ENCODE peak calls at places on chromosomes 13 and 19, in six cellular contexts. One of them, this sample, is unnamed.

GRCh38 chr13:20412761-20413355 is 112.8 kb downstream of the CRYL1 start:
- DNase-seq in mammary epithelial cell: no peak
- DNase-seq in IMR-90: peak; percentile 71
- DNase-seq in coronary artery: no peak
- DNase-seq in endothelial cell: no peak
- DNase-seq in heart right ventricle: no peak
- DNase-seq in this sample: no peak

GRCh38 chr19:31118926-31119325 is 230.3 kb downstream of the TSHZ3 start:
- DNase-seq in mammary epithelial cell: no peak
- DNase-seq in IMR-90: no peak
- DNase-seq in coronary artery: no peak
- DNase-seq in endothelial cell: no peak
- DNase-seq in heart right ventricle: no peak
- DNase-seq in this sample: no peak

GRCh38 chr13:73106513-73107214 is 47.9 kb downstream of the KLF5 start:
- DNase-seq in mammary epithelial cell: no peak
- DNase-seq in IMR-90: no peak
- DNase-seq in coronary artery: no peak
- DNase-seq in endothelial cell: no peak
- DNase-seq in heart right ventricle: no peak
- DNase-seq in this sample: peak; percentile 11

GRCh38 chr13:23450340-23451046 is 17.0 kb upstream of the SACS start:
- DNase-seq in mammary epithelial cell: no peak
- DNase-seq in IMR-90: no peak
- DNase-seq in coronary artery: no peak
- DNase-seq in endothelial cell: no peak
- DNase-seq in heart right ventricle: no peak
- DNase-seq in this sample: no peak

GRCh38 chr19:3493651-3494050 is 6.8 kb downstream of the DOHH start:
- DNase-seq in mammary epithelial cell: no peak
- DNase-seq in IMR-90: no peak
- DNase-seq in coronary artery: no peak
- DNase-seq in endothelial cell: no peak
- DNase-seq in heart right ventricle: no peak
- DNase-seq in this sample: no peak

GRCh38 chr19:36488118-36488815 is 1.1 kb downstream of the ZNF566 start:
- DNase-seq in mammary epithelial cell: no peak
- DNase-seq in IMR-90: peak; percentile 53
- DNase-seq in coronary artery: no peak
- DNase-seq in endothelial cell: no peak
- DNase-seq in heart right ventricle: no peak
- DNase-seq in this sample: no peak

GRCh38 chr19:41694831-41695635 is 7.0 kb upstream of the CEACAM7 start:
- DNase-seq in mammary epithelial cell: no peak
- DNase-seq in IMR-90: no peak
- DNase-seq in coronary artery: peak; percentile 49
- DNase-seq in endothelial cell: no peak
- DNase-seq in heart right ventricle: no peak
- DNase-seq in this sample: no peak

GRCh38 chr13:73671011-73671410 is 463.2 kb downstream of the KLF12 start:
- DNase-seq in mammary epithelial cell: no peak
- DNase-seq in IMR-90: no peak
- DNase-seq in coronary artery: no peak
- DNase-seq in endothelial cell: no peak
- DNase-seq in heart right ventricle: no peak
- DNase-seq in this sample: no peak

GRCh38 chr19:4115050-4115817 is 8.7 kb downstream of the MAP2K2 start:
- DNase-seq in mammary epithelial cell: no peak
- DNase-seq in IMR-90: no peak
- DNase-seq in coronary artery: no peak
- DNase-seq in endothelial cell: no peak
- DNase-seq in heart right ventricle: peak; percentile 48
- DNase-seq in this sample: no peak

GRCh38 chr13:99185606-99186005 is 15.0 kb upstream of the UBAC2 start:
- DNase-seq in mammary epithelial cell: no peak
- DNase-seq in IMR-90: no peak
- DNase-seq in coronary artery: no peak
- DNase-seq in endothelial cell: no peak
- DNase-seq in heart right ventricle: no peak
- DNase-seq in this sample: no peak

GRCh38 chr19:19566306-19566705 is 28.2 kb downstream of the CILP2 start:
- DNase-seq in mammary epithelial cell: no peak
- DNase-seq in IMR-90: peak; percentile 77
- DNase-seq in coronary artery: no peak
- DNase-seq in endothelial cell: no peak
- DNase-seq in heart right ventricle: no peak
- DNase-seq in this sample: no peak

GRCh38 chr13:23620211-23620610 is 50.0 kb downstream of the TNFRSF19 start:
- DNase-seq in mammary epithelial cell: no peak
- DNase-seq in IMR-90: no peak
- DNase-seq in coronary artery: no peak
- DNase-seq in endothelial cell: no peak
- DNase-seq in heart right ventricle: no peak
- DNase-seq in this sample: no peak

GRCh38 chr19:23758187-23759074 is at the start of gene ZNF681:
- DNase-seq in mammary epithelial cell: peak; percentile 85
- DNase-seq in IMR-90: peak; percentile 83
- DNase-seq in coronary artery: peak; percentile 91
- DNase-seq in endothelial cell: peak; percentile 82
- DNase-seq in heart right ventricle: peak; percentile 93
- DNase-seq in this sample: peak; percentile 86
- TF ChIP-seq CTCF in mammary epithelial cell: no peak
- TF ChIP-seq CTCF in IMR-90: no peak
- TF ChIP-seq CTCF in coronary artery: no peak
- TF ChIP-seq CTCF in endothelial cell: peak; percentile 40
- TF ChIP-seq CTCF in heart right ventricle: no peak
- TF ChIP-seq CTCF in this sample: no peak

DNA sequence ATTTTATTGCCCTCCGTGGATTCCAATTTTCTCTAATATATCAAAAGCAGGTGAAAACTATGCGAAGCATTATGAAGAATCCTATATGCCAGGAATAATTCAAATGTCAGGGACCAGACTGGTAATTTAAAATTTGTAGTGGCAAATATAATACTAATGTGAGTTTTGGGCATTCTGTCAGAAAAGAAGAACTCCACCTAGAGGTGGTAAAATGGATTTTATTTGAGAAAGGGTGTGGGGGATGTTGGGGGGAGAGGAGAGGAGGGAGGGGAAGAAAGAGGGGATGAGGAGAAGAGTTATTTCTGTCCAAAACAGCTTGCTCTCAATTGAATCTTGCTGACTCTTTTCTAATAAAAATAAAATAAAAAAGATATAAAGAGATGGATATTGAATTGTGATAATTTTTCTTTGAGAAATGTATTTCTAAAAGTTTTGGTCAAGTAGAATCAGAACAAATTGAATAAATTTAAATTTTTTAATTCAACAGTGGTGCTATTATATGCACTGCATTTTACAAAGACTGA is 929.3 kb upstream of the SLITRK5 start:
- DNase-seq in mammary epithelial cell: no peak
- DNase-seq in IMR-90: no peak
- DNase-seq in coronary artery: no peak
- DNase-seq in endothelial cell: no peak
- DNase-seq in heart right ventricle: no peak
- DNase-seq in this sample: no peak
- TF ChIP-seq CTCF in mammary epithelial cell: no peak
- TF ChIP-seq CTCF in IMR-90: peak; percentile 5
- TF ChIP-seq CTCF in coronary artery: no peak
- TF ChIP-seq CTCF in endothelial cell: peak; percentile 24
- TF ChIP-seq CTCF in heart right ventricle: no peak
- TF ChIP-seq CTCF in this sample: no peak

GRCh38 chr19:33998302-33998701 is 174.0 kb upstream of the LSM14A start:
- DNase-seq in mammary epithelial cell: no peak
- DNase-seq in IMR-90: no peak
- DNase-seq in coronary artery: no peak
- DNase-seq in endothelial cell: no peak
- DNase-seq in heart right ventricle: no peak
- DNase-seq in this sample: no peak

GRCh38 chr19:33997690-33998089 is 174.6 kb upstream of the LSM14A start:
- DNase-seq in mammary epithelial cell: no peak
- DNase-seq in IMR-90: no peak
- DNase-seq in coronary artery: no peak
- DNase-seq in endothelial cell: no peak
- DNase-seq in heart right ventricle: no peak
- DNase-seq in this sample: no peak

GRCh38 chr19:33998739-33999345 is 173.5 kb upstream of the LSM14A start:
- DNase-seq in mammary epithelial cell: no peak
- DNase-seq in IMR-90: no peak
- DNase-seq in coronary artery: no peak
- DNase-seq in endothelial cell: no peak
- DNase-seq in heart right ventricle: no peak
- DNase-seq in this sample: no peak
- TF ChIP-seq CTCF in mammary epithelial cell: peak; percentile 21
- TF ChIP-seq CTCF in IMR-90: peak; percentile 43
- TF ChIP-seq CTCF in coronary artery: peak; percentile 26
- TF ChIP-seq CTCF in endothelial cell: peak; percentile 73
- TF ChIP-seq CTCF in heart right ventricle: peak; percentile 70
- TF ChIP-seq CTCF in this sample: peak; percentile 32

GRCh38 chr19:53810187-53810546 is 13.9 kb downstream of the NLRP12 start:
- DNase-seq in mammary epithelial cell: no peak
- DNase-seq in IMR-90: no peak
- DNase-seq in coronary artery: no peak
- DNase-seq in endothelial cell: no peak
- DNase-seq in heart right ventricle: no peak
- DNase-seq in this sample: no peak

GRCh38 chr19:53813996-53814395 is 10.1 kb downstream of the NLRP12 start:
- DNase-seq in mammary epithelial cell: peak; percentile 40
- DNase-seq in IMR-90: peak; percentile 42
- DNase-seq in coronary artery: no peak
- DNase-seq in endothelial cell: no peak
- DNase-seq in heart right ventricle: no peak
- DNase-seq in this sample: no peak

GRCh38 chr19:53809518-53810186 is 14.5 kb downstream of the NLRP12 start:
- DNase-seq in mammary epithelial cell: no peak
- DNase-seq in IMR-90: no peak
- DNase-seq in coronary artery: no peak
- DNase-seq in endothelial cell: peak; percentile 36
- DNase-seq in heart right ventricle: no peak
- DNase-seq in this sample: no peak

GRCh38 chr19:53810891-53811290 is 13.2 kb downstream of the NLRP12 start:
- DNase-seq in mammary epithelial cell: no peak
- DNase-seq in IMR-90: no peak
- DNase-seq in coronary artery: no peak
- DNase-seq in endothelial cell: no peak
- DNase-seq in heart right ventricle: no peak
- DNase-seq in this sample: no peak

GRCh38 chr19:53812335-53812734 is 11.8 kb downstream of the NLRP12 start:
- DNase-seq in mammary epithelial cell: no peak
- DNase-seq in IMR-90: no peak
- DNase-seq in coronary artery: no peak
- DNase-seq in endothelial cell: no peak
- DNase-seq in heart right ventricle: no peak
- DNase-seq in this sample: no peak
- TF ChIP-seq CTCF in mammary epithelial cell: no peak
- TF ChIP-seq CTCF in IMR-90: no peak
- TF ChIP-seq CTCF in coronary artery: no peak
- TF ChIP-seq CTCF in endothelial cell: no peak
- TF ChIP-seq CTCF in heart right ventricle: no peak
- TF ChIP-seq CTCF in this sample: peak; percentile 42

DNA sequence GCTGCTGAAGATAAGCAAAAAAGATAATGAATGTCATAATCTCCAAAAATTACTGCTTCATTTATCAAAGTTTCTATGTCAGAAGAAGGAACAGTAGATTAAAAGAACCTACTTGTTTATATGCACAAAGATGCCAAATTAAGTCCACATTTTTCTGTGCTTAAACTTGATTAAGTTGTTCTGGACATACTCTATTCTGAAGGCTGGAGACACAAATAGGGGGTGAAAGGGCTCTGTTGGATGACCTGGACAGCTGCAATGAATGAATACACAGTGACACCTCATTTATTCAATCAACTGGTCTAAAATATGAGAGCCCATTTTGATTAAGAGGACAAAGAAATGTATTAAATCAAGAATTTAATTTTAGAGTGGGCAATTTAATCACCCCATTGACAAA is 276.3 kb upstream of the PCDH9 start:
- DNase-seq in mammary epithelial cell: no peak
- DNase-seq in IMR-90: no peak
- DNase-seq in coronary artery: no peak
- DNase-seq in endothelial cell: no peak
- DNase-seq in heart right ventricle: no peak
- DNase-seq in this sample: no peak
- TF ChIP-seq CTCF in mammary epithelial cell: no peak
- TF ChIP-seq CTCF in IMR-90: no peak
- TF ChIP-seq CTCF in coronary artery: no peak
- TF ChIP-seq CTCF in endothelial cell: no peak
- TF ChIP-seq CTCF in heart right ventricle: no peak
- TF ChIP-seq CTCF in this sample: no peak

GRCh38 chr13:40179421-40179820 is 487.0 kb downstream of the FOXO1 start:
- DNase-seq in mammary epithelial cell: no peak
- DNase-seq in IMR-90: no peak
- DNase-seq in coronary artery: no peak
- DNase-seq in endothelial cell: no peak
- DNase-seq in heart right ventricle: no peak
- DNase-seq in this sample: no peak
- TF ChIP-seq CTCF in mammary epithelial cell: no peak
- TF ChIP-seq CTCF in IMR-90: no peak
- TF ChIP-seq CTCF in coronary artery: no peak
- TF ChIP-seq CTCF in endothelial cell: no peak
- TF ChIP-seq CTCF in heart right ventricle: no peak
- TF ChIP-seq CTCF in this sample: no peak

DNA sequence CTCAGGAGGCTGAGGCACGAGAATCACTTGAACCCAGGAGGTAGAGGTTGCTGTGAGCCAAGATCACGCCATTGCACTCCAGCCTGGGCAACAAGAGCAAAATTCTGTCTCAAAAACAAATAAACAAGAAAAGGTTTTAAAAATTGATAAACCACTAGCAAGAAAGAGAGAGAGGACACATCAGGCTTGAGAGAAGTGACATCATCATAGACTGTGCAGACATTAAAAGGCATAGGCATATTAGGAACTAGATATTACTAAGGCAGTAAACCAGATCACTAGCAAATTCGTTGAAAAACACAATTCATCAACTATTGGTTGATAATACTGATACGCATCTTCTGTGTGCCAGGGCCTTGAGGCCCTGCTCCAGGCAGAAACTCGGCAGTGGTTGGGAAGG is 7.7 kb downstream of the A1BG start:
- DNase-seq in mammary epithelial cell: no peak
- DNase-seq in IMR-90: no peak
- DNase-seq in coronary artery: no peak
- DNase-seq in endothelial cell: no peak
- DNase-seq in heart right ventricle: no peak
- DNase-seq in this sample: no peak
- TF ChIP-seq CTCF in mammary epithelial cell: no peak
- TF ChIP-seq CTCF in IMR-90: no peak
- TF ChIP-seq CTCF in coronary artery: no peak
- TF ChIP-seq CTCF in endothelial cell: no peak
- TF ChIP-seq CTCF in heart right ventricle: no peak
- TF ChIP-seq CTCF in this sample: no peak

This sample was measured in Calu3.